ENCODE peak calls at places on chromosomes 3 and 15, in nine cellular contexts. One of them, this sample, is unnamed.
A peak's percentile ranks its signal among the peaks of the same experiment; 100 is the strongest.

GRCh38 chr3:122944671-122945151 is 82.9 kb downstream of the SEMA5B start:
- DNase-seq in adrenal gland: no peak
- DNase-seq in breast epithelium: no peak
- DNase-seq in spleen: peak; percentile 61
- DNase-seq in small intestine: no peak
- DNase-seq in cardiac fibroblast: peak; percentile 71
- DNase-seq in GM12865: no peak
- DNase-seq in MG63: peak; percentile 66
- DNase-seq in heart left ventricle: peak; percentile 19
- DNase-seq in this sample: no peak

GRCh38 chr3:17204049-17204650 is 319.4 kb downstream of the PLCL2 start:
- DNase-seq in adrenal gland: no peak
- DNase-seq in breast epithelium: no peak
- DNase-seq in spleen: no peak
- DNase-seq in small intestine: no peak
- DNase-seq in cardiac fibroblast: no peak
- DNase-seq in GM12865: no peak
- DNase-seq in MG63: no peak
- DNase-seq in heart left ventricle: no peak
- DNase-seq in this sample: no peak

GRCh38 chr15:101276501-101277037 is 716 bp downstream of the SELENOS start:
- DNase-seq in adrenal gland: no peak
- DNase-seq in breast epithelium: no peak
- DNase-seq in spleen: no peak
- DNase-seq in small intestine: no peak
- DNase-seq in cardiac fibroblast: peak; percentile 52
- DNase-seq in GM12865: peak; percentile 84
- DNase-seq in MG63: no peak
- DNase-seq in heart left ventricle: no peak
- DNase-seq in this sample: no peak

GRCh38 chr3:23202921-23203650 is at the start of gene UBE2E2:
- DNase-seq in adrenal gland: peak; percentile 60
- DNase-seq in breast epithelium: peak; percentile 39
- DNase-seq in spleen: peak; percentile 92
- DNase-seq in small intestine: peak; percentile 48
- DNase-seq in cardiac fibroblast: peak; percentile 77
- DNase-seq in GM12865: peak; percentile 87
- DNase-seq in MG63: peak; percentile 62
- DNase-seq in heart left ventricle: peak; percentile 78
- DNase-seq in this sample: peak; percentile 59

GRCh38 chr3:69080233-69080644 is at the start of gene UBA3:
- DNase-seq in adrenal gland: peak; percentile 91
- DNase-seq in breast epithelium: peak; percentile 87
- DNase-seq in spleen: peak; percentile 99
- DNase-seq in small intestine: peak; percentile 92
- DNase-seq in cardiac fibroblast: peak; percentile 89
- DNase-seq in GM12865: peak; percentile 95
- DNase-seq in MG63: peak; percentile 82
- DNase-seq in heart left ventricle: peak; percentile 93
- DNase-seq in this sample: peak; percentile 93

GRCh38 chr3:99842826-99843589 is 25.3 kb downstream of the CMSS1 start:
- DNase-seq in adrenal gland: no peak
- DNase-seq in breast epithelium: no peak
- DNase-seq in spleen: no peak
- DNase-seq in small intestine: peak; percentile 54
- DNase-seq in cardiac fibroblast: peak; percentile 80
- DNase-seq in GM12865: peak; percentile 47
- DNase-seq in MG63: no peak
- DNase-seq in heart left ventricle: no peak
- DNase-seq in this sample: no peak

GRCh38 chr3:124372784-124373183 is 357.5 kb upstream of the UMPS start:
- DNase-seq in adrenal gland: no peak
- DNase-seq in breast epithelium: no peak
- DNase-seq in spleen: no peak
- DNase-seq in small intestine: no peak
- DNase-seq in cardiac fibroblast: no peak
- DNase-seq in GM12865: no peak
- DNase-seq in MG63: no peak
- DNase-seq in heart left ventricle: no peak
- DNase-seq in this sample: no peak

GRCh38 chr3:98806583-98806982 is 43.4 kb downstream of the ST3GAL6 start:
- DNase-seq in adrenal gland: no peak
- DNase-seq in breast epithelium: no peak
- DNase-seq in spleen: no peak
- DNase-seq in small intestine: no peak
- DNase-seq in cardiac fibroblast: no peak
- DNase-seq in GM12865: no peak
- DNase-seq in MG63: no peak
- DNase-seq in heart left ventricle: no peak
- DNase-seq in this sample: no peak

GRCh38 chr3:182713743-182714517 is 79.4 kb upstream of the ATP11B start:
- DNase-seq in adrenal gland: no peak
- DNase-seq in breast epithelium: no peak
- DNase-seq in spleen: no peak
- DNase-seq in small intestine: peak; percentile 91
- DNase-seq in cardiac fibroblast: peak; percentile 85
- DNase-seq in GM12865: peak; percentile 73
- DNase-seq in MG63: no peak
- DNase-seq in heart left ventricle: no peak
- DNase-seq in this sample: no peak

GRCh38 chr3:13368834-13369233 is 51.3 kb downstream of the NUP210 start:
- DNase-seq in adrenal gland: no peak
- DNase-seq in breast epithelium: no peak
- DNase-seq in spleen: no peak
- DNase-seq in small intestine: no peak
- DNase-seq in cardiac fibroblast: no peak
- DNase-seq in GM12865: no peak
- DNase-seq in MG63: no peak
- DNase-seq in heart left ventricle: no peak
- DNase-seq in this sample: no peak

GRCh38 chr3:127768346-127769008 is 53.8 kb downstream of the MGLL start:
- DNase-seq in adrenal gland: peak; percentile 70
- DNase-seq in breast epithelium: no peak
- DNase-seq in spleen: peak; percentile 32
- DNase-seq in small intestine: no peak
- DNase-seq in cardiac fibroblast: peak; percentile 96
- DNase-seq in GM12865: peak; percentile 38
- DNase-seq in MG63: peak; percentile 93
- DNase-seq in heart left ventricle: no peak
- DNase-seq in this sample: no peak

GRCh38 chr15:70557506-70558258 is 205.7 kb downstream of the UACA start:
- DNase-seq in adrenal gland: no peak
- DNase-seq in breast epithelium: peak; percentile 12
- DNase-seq in spleen: no peak
- DNase-seq in small intestine: no peak
- DNase-seq in cardiac fibroblast: no peak
- DNase-seq in GM12865: no peak
- DNase-seq in MG63: peak; percentile 65
- DNase-seq in heart left ventricle: no peak
- DNase-seq in this sample: no peak

GRCh38 chr3:137174514-137174913 is 216.7 kb downstream of the IL20RB start:
- DNase-seq in adrenal gland: no peak
- DNase-seq in breast epithelium: no peak
- DNase-seq in spleen: no peak
- DNase-seq in small intestine: no peak
- DNase-seq in cardiac fibroblast: no peak
- DNase-seq in GM12865: no peak
- DNase-seq in MG63: no peak
- DNase-seq in heart left ventricle: no peak
- DNase-seq in this sample: no peak

GRCh38 chr15:71237456-71238188 is 122.4 kb downstream of the THSD4 start:
- DNase-seq in adrenal gland: peak; percentile 43
- DNase-seq in breast epithelium: no peak
- DNase-seq in spleen: no peak
- DNase-seq in small intestine: peak; percentile 99
- DNase-seq in cardiac fibroblast: peak; percentile 97
- DNase-seq in GM12865: no peak
- DNase-seq in MG63: peak; percentile 96
- DNase-seq in heart left ventricle: peak; percentile 93
- DNase-seq in this sample: peak; percentile 66

GRCh38 chr3:193897791-193898190 is 238.2 kb upstream of the HES1 start:
- DNase-seq in adrenal gland: no peak
- DNase-seq in breast epithelium: no peak
- DNase-seq in spleen: no peak
- DNase-seq in small intestine: no peak
- DNase-seq in cardiac fibroblast: no peak
- DNase-seq in GM12865: no peak
- DNase-seq in MG63: no peak
- DNase-seq in heart left ventricle: no peak
- DNase-seq in this sample: no peak

GRCh38 chr3:193896419-193896818 is 239.5 kb upstream of the HES1 start:
- DNase-seq in adrenal gland: no peak
- DNase-seq in breast epithelium: peak; percentile 28
- DNase-seq in spleen: no peak
- DNase-seq in small intestine: no peak
- DNase-seq in cardiac fibroblast: no peak
- DNase-seq in GM12865: no peak
- DNase-seq in MG63: no peak
- DNase-seq in heart left ventricle: no peak
- DNase-seq in this sample: no peak

GRCh38 chr3:193895409-193895808 is 240.5 kb upstream of the HES1 start:
- DNase-seq in adrenal gland: no peak
- DNase-seq in breast epithelium: no peak
- DNase-seq in spleen: no peak
- DNase-seq in small intestine: no peak
- DNase-seq in cardiac fibroblast: no peak
- DNase-seq in GM12865: no peak
- DNase-seq in MG63: no peak
- DNase-seq in heart left ventricle: no peak
- DNase-seq in this sample: no peak

GRCh38 chr3:193899001-193899400 is 236.9 kb upstream of the HES1 start:
- DNase-seq in adrenal gland: no peak
- DNase-seq in breast epithelium: no peak
- DNase-seq in spleen: no peak
- DNase-seq in small intestine: no peak
- DNase-seq in cardiac fibroblast: no peak
- DNase-seq in GM12865: no peak
- DNase-seq in MG63: no peak
- DNase-seq in heart left ventricle: no peak
- DNase-seq in this sample: no peak

GRCh38 chr3:193897288-193897687 is 238.7 kb upstream of the HES1 start:
- DNase-seq in adrenal gland: peak; percentile 19
- DNase-seq in breast epithelium: no peak
- DNase-seq in spleen: no peak
- DNase-seq in small intestine: no peak
- DNase-seq in cardiac fibroblast: peak; percentile 32
- DNase-seq in GM12865: no peak
- DNase-seq in MG63: no peak
- DNase-seq in heart left ventricle: peak; percentile 57
- DNase-seq in this sample: peak; percentile 62
- H3K4me3 ChIP-seq in adrenal gland: no peak overlapping the region
- H3K4me3 ChIP-seq in breast epithelium: no peak overlapping the region
- H3K4me3 ChIP-seq in spleen: no peak overlapping the region
- H3K4me3 ChIP-seq in small intestine: no peak overlapping the region
- H3K4me3 ChIP-seq in cardiac fibroblast: no peak overlapping the region
- H3K4me3 ChIP-seq in GM12865: no peak overlapping the region
- H3K4me3 ChIP-seq in MG63: no peak overlapping the region
- H3K4me3 ChIP-seq in heart left ventricle: no peak overlapping the region
- H3K4me3 ChIP-seq in this sample: no peak overlapping the region

GRCh38 chr3:184250167-184250828 is 826 bp downstream of the EEF1AKMT4 start:
- DNase-seq in adrenal gland: peak; percentile 88
- DNase-seq in breast epithelium: peak; percentile 79
- DNase-seq in spleen: peak; percentile 93
- DNase-seq in small intestine: peak; percentile 94
- DNase-seq in cardiac fibroblast: peak; percentile 89
- DNase-seq in GM12865: peak; percentile 94
- DNase-seq in MG63: peak; percentile 87
- DNase-seq in heart left ventricle: peak; percentile 85
- DNase-seq in this sample: peak; percentile 80
- H3K4me3 ChIP-seq in adrenal gland: peak overlapping the region; percentile 76
- H3K4me3 ChIP-seq in breast epithelium: peak overlapping the region; percentile 88
- H3K4me3 ChIP-seq in spleen: peak overlapping the region; percentile 93
- H3K4me3 ChIP-seq in small intestine: no peak overlapping the region
- H3K4me3 ChIP-seq in cardiac fibroblast: peak overlapping the region; percentile 97
- H3K4me3 ChIP-seq in GM12865: peak overlapping the region; percentile 86
- H3K4me3 ChIP-seq in MG63: peak overlapping the region; percentile 90
- H3K4me3 ChIP-seq in heart left ventricle: peak overlapping the region; percentile 85
- H3K4me3 ChIP-seq in this sample: peak overlapping the region; percentile 82

GRCh38 chr3:48695113-48695753 is 9.5 kb upstream of the NCKIPSD start:
- DNase-seq in adrenal gland: peak; percentile 35
- DNase-seq in breast epithelium: peak; percentile 77
- DNase-seq in spleen: peak; percentile 66
- DNase-seq in small intestine: no peak
- DNase-seq in cardiac fibroblast: peak; percentile 84
- DNase-seq in GM12865: no peak
- DNase-seq in MG63: no peak
- DNase-seq in heart left ventricle: peak; percentile 69
- DNase-seq in this sample: peak; percentile 62
- H3K4me3 ChIP-seq in adrenal gland: peak overlapping the region; percentile 34
- H3K4me3 ChIP-seq in breast epithelium: peak overlapping the region; percentile 55
- H3K4me3 ChIP-seq in spleen: peak overlapping the region; percentile 56
- H3K4me3 ChIP-seq in small intestine: no peak overlapping the region
- H3K4me3 ChIP-seq in cardiac fibroblast: peak overlapping the region; percentile 62
- H3K4me3 ChIP-seq in GM12865: no peak overlapping the region
- H3K4me3 ChIP-seq in MG63: no peak overlapping the region
- H3K4me3 ChIP-seq in heart left ventricle: peak overlapping the region; percentile 40
- H3K4me3 ChIP-seq in this sample: no peak overlapping the region

GRCh38 chr3:112293368-112294321 is at the start of gene SLC9C1:
- DNase-seq in adrenal gland: no peak
- DNase-seq in breast epithelium: peak; percentile 38
- DNase-seq in spleen: no peak
- DNase-seq in small intestine: peak; percentile 81
- DNase-seq in cardiac fibroblast: peak; percentile 91
- DNase-seq in GM12865: peak; percentile 81
- DNase-seq in MG63: peak; percentile 14
- DNase-seq in heart left ventricle: no peak
- DNase-seq in this sample: no peak
- H3K4me3 ChIP-seq in adrenal gland: peak within 1 kb of the TSS; percentile 32
- H3K4me3 ChIP-seq in breast epithelium: peak within 1 kb of the TSS; percentile 43
- H3K4me3 ChIP-seq in spleen: peak within 1 kb of the TSS; percentile 64
- H3K4me3 ChIP-seq in small intestine: no peak within 1 kb of the TSS
- H3K4me3 ChIP-seq in cardiac fibroblast: peak within 1 kb of the TSS; percentile 52
- H3K4me3 ChIP-seq in GM12865: no peak within 1 kb of the TSS
- H3K4me3 ChIP-seq in MG63: peak within 1 kb of the TSS; percentile 17
- H3K4me3 ChIP-seq in heart left ventricle: peak within 1 kb of the TSS; percentile 37
- H3K4me3 ChIP-seq in this sample: peak within 1 kb of the TSS; percentile 18

GRCh38 chr3:140842984-140843649 is 98.5 kb upstream of the SLC25A36 start:
- DNase-seq in adrenal gland: no peak
- DNase-seq in breast epithelium: no peak
- DNase-seq in spleen: no peak
- DNase-seq in small intestine: no peak
- DNase-seq in cardiac fibroblast: no peak
- DNase-seq in GM12865: peak; percentile 91
- DNase-seq in MG63: no peak
- DNase-seq in heart left ventricle: no peak
- DNase-seq in this sample: no peak
- H3K4me3 ChIP-seq in adrenal gland: no peak overlapping the region
- H3K4me3 ChIP-seq in breast epithelium: no peak overlapping the region
- H3K4me3 ChIP-seq in spleen: peak overlapping the region; percentile 24
- H3K4me3 ChIP-seq in small intestine: no peak overlapping the region
- H3K4me3 ChIP-seq in cardiac fibroblast: no peak overlapping the region
- H3K4me3 ChIP-seq in GM12865: no peak overlapping the region
- H3K4me3 ChIP-seq in MG63: no peak overlapping the region
- H3K4me3 ChIP-seq in heart left ventricle: no peak overlapping the region
- H3K4me3 ChIP-seq in this sample: no peak overlapping the region

This sample was measured in heart right ventricle.